ENCODE peak calls at places on chromosomes 3 and 15, in four cellular contexts. One of them, this sample, is unnamed.

GRCh38 chr15:66196565-66196964 is 57.0 kb downstream of the MEGF11 start:
- DNase-seq in mammary epithelial cell: peak; percentile 96
- DNase-seq in DND-41: no peak
- DNase-seq in colonic mucosa: no peak
- DNase-seq in this sample: peak; percentile 71

GRCh38 chr15:70519616-70520015 is 243.7 kb downstream of the UACA start:
- DNase-seq in mammary epithelial cell: no peak
- DNase-seq in DND-41: no peak
- DNase-seq in colonic mucosa: no peak
- DNase-seq in this sample: no peak

GRCh38 chr3:126469479-126469878 is 6.2 kb downstream of the ZXDC start:
- DNase-seq in mammary epithelial cell: no peak
- DNase-seq in DND-41: no peak
- DNase-seq in colonic mucosa: no peak
- DNase-seq in this sample: no peak

GRCh38 chr15:99977945-99978344 is 244.7 kb upstream of the LYSMD4 start:
- DNase-seq in mammary epithelial cell: no peak
- DNase-seq in DND-41: no peak
- DNase-seq in colonic mucosa: no peak
- DNase-seq in this sample: no peak

GRCh38 chr3:124229407-124229806 is 237.5 kb upstream of the ROPN1 start:
- DNase-seq in mammary epithelial cell: peak; percentile 86
- DNase-seq in DND-41: no peak
- DNase-seq in colonic mucosa: no peak
- DNase-seq in this sample: no peak

GRCh38 chr15:40063563-40064011 is 24.6 kb upstream of the SRP14 start:
- DNase-seq in mammary epithelial cell: peak; percentile 83
- DNase-seq in DND-41: no peak
- DNase-seq in colonic mucosa: no peak
- DNase-seq in this sample: peak; percentile 69

GRCh38 chr15:66462630-66463029 is 34.9 kb downstream of the SNAPC5 start:
- DNase-seq in mammary epithelial cell: no peak
- DNase-seq in DND-41: no peak
- DNase-seq in colonic mucosa: no peak
- DNase-seq in this sample: no peak

GRCh38 chr3:196620228-196620627 is 19.3 kb upstream of the NRROS start:
- DNase-seq in mammary epithelial cell: no peak
- DNase-seq in DND-41: no peak
- DNase-seq in colonic mucosa: no peak
- DNase-seq in this sample: peak; percentile 14

GRCh38 chr3:183428140-183429023 is at the start of gene MCF2L2:
- DNase-seq in mammary epithelial cell: peak; percentile 55
- DNase-seq in DND-41: peak; percentile 79
- DNase-seq in colonic mucosa: peak; percentile 49
- DNase-seq in this sample: peak; percentile 41

GRCh38 chr15:76994971-76995945 is at the start of gene PSTPIP1:
- DNase-seq in mammary epithelial cell: peak; percentile 43
- DNase-seq in DND-41: peak; percentile 70
- DNase-seq in colonic mucosa: no peak
- DNase-seq in this sample: no peak

GRCh38 chr15:30670056-30670455 is 44.1 kb downstream of the ARHGAP11B start:
- DNase-seq in mammary epithelial cell: no peak
- DNase-seq in DND-41: no peak
- DNase-seq in colonic mucosa: no peak
- DNase-seq in this sample: no peak

GRCh38 chr15:42736178-42736792 is 643 bp downstream of the CDAN1 start:
- DNase-seq in mammary epithelial cell: peak; percentile 9
- DNase-seq in DND-41: peak; percentile 25
- DNase-seq in colonic mucosa: no peak
- DNase-seq in this sample: peak; percentile 12

GRCh38 chr3:11703185-11703584 is 59.5 kb upstream of the VGLL4 start:
- DNase-seq in mammary epithelial cell: no peak
- DNase-seq in DND-41: no peak
- DNase-seq in colonic mucosa: no peak
- DNase-seq in this sample: no peak

DNA sequence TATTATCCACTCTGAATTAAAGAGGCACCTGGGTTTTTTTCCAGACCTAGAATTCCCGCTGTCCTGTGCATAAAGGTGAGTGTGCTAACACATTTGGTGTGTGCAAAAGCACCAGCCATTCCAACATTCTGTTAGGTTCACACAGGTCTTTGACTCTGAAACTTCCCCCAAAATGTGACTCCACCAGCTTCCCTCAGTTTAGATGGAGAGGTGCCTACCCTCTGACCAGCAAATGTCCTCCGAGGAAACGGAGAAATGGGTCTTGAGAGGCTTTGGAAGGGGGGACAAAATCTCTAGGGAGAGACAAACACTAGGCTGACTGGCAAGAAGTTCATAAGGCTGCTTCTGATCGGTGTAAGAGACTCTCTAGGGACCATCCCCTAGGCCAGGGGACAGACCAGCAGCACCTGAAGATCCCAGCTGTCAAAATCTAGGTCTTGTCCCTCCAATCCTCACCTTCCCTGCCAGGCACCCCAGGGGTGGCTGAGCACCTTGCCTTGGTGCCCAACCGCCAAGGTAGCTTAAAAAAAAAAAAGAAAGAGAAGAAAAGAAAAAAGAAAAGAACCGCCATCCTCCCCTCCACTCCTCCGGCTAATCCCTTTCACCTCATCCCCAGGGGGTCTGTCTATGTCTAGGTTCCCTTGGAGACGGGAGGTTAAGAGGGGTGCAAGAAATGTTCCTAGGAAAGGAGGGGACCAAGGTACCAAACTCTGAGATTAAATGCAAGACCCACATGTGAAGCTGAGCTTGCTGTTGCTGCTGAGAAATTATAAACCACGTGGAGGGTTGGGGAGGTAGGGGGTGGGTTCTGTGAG is 2.0 kb upstream of the MECOM start:
- DNase-seq in mammary epithelial cell: no peak
- DNase-seq in DND-41: no peak
- DNase-seq in colonic mucosa: no peak
- DNase-seq in this sample: no peak
- H3K27me3 ChIP-seq in mammary epithelial cell: peaks cover 63% of the 10 kb centered on the region
- H3K27me3 ChIP-seq in DND-41: peaks cover 5% of the 10 kb centered on the region
- H3K27me3 ChIP-seq in colonic mucosa: peaks cover 35% of the 10 kb centered on the region
- H3K27me3 ChIP-seq in this sample: peaks cover 21% of the 10 kb centered on the region

GRCh38 chr3:78737988-78738387 is 1029.8 kb downstream of the ROBO1 start:
- DNase-seq in mammary epithelial cell: peak; percentile 46
- DNase-seq in DND-41: no peak
- DNase-seq in colonic mucosa: no peak
- DNase-seq in this sample: no peak
- H3K4me3 ChIP-seq in mammary epithelial cell: no peak overlapping the region
- H3K4me3 ChIP-seq in DND-41: no peak overlapping the region
- H3K4me3 ChIP-seq in colonic mucosa: no peak overlapping the region
- H3K4me3 ChIP-seq in this sample: no peak overlapping the region

GRCh38 chr3:59566481-59566975 is 516.7 kb upstream of the CFAP20DC start:
- DNase-seq in mammary epithelial cell: peak; percentile 94
- DNase-seq in DND-41: no peak
- DNase-seq in colonic mucosa: no peak
- DNase-seq in this sample: no peak
- H3K9ac ChIP-seq in mammary epithelial cell: no peak overlapping the region
- H3K9ac ChIP-seq in DND-41: no peak overlapping the region
- H3K9ac ChIP-seq in colonic mucosa: no peak overlapping the region
- H3K9ac ChIP-seq in this sample: no peak overlapping the region

GRCh38 chr3:160055659-160056058 is 67.0 kb downstream of the IL12A start:
- DNase-seq in mammary epithelial cell: no peak
- DNase-seq in DND-41: no peak
- DNase-seq in colonic mucosa: no peak
- DNase-seq in this sample: no peak
- H3K27me3 ChIP-seq in mammary epithelial cell: no peaks in the 10 kb centered on the region
- H3K27me3 ChIP-seq in DND-41: no peaks in the 10 kb centered on the region
- H3K27me3 ChIP-seq in colonic mucosa: no peaks in the 10 kb centered on the region
- H3K27me3 ChIP-seq in this sample: peaks cover 5% of the 10 kb centered on the region

GRCh38 chr15:84818221-84819131 is 1.3 kb downstream of the ALPK3 start:
- DNase-seq in mammary epithelial cell: no peak
- DNase-seq in DND-41: peak; percentile 19
- DNase-seq in colonic mucosa: no peak
- DNase-seq in this sample: peak; percentile 17
- H3K4me3 ChIP-seq in mammary epithelial cell: no peak overlapping the region
- H3K4me3 ChIP-seq in DND-41: no peak overlapping the region
- H3K4me3 ChIP-seq in colonic mucosa: no peak overlapping the region
- H3K4me3 ChIP-seq in this sample: no peak overlapping the region